ENCODE peak calls at places on chromosomes 11 and 22, in four cellular contexts. H, B, Z and I are unnamed samples.

GRCh38 chr11:76782526-76783293 is 446 bp upstream of the TSKU start:
- DNase-seq in H (peak; percentile 99), B (peak; percentile 70), Z (peak; percentile 94), I (peak; percentile 94)

GRCh38 chr11:20966489-20966888 is 297.1 kb downstream of the NELL1 start:
- DNase-seq in H (no peak), B (no peak), Z (no peak), I (no peak)

GRCh38 chr22:27462190-27462589 is 339.4 kb downstream of the MN1 start:
- DNase-seq in H (no peak), B (no peak), Z (peak; percentile 28), I (no peak)

GRCh38 chr22:50088096-50088495 is 1.7 kb upstream of the MOV10L1 start:
- DNase-seq in H (no peak), B (no peak), Z (no peak), I (no peak)

GRCh38 chr22:38490915-38491314 is 15.2 kb downstream of the DDX17 start:
- DNase-seq in H (peak; percentile 94), B (no peak), Z (peak; percentile 62), I (peak; percentile 70)

GRCh38 chr22:27238935-27239510 is 562.5 kb downstream of the MN1 start:
- DNase-seq in H (peak; percentile 99), B (peak; percentile 68), Z (peak; percentile 99), I (peak; percentile 97)

GRCh38 chr11:64103377-64103985 is 62.4 kb downstream of the MACROD1 start:
- DNase-seq in H (no peak), B (no peak), Z (no peak), I (no peak)

GRCh38 chr11:2951235-2952110 is 22.3 kb upstream of the PHLDA2 start:
- DNase-seq in H (peak; percentile 71), B (no peak), Z (peak; percentile 28), I (peak; percentile 34)

GRCh38 chr11:94007426-94007825 is 13.7 kb upstream of the HEPHL1 start:
- DNase-seq in H (no peak), B (no peak), Z (no peak), I (no peak)

GRCh38 chr22:35102663-35103062 is 36.7 kb downstream of the ISX start:
- DNase-seq in H (peak; percentile 11), B (no peak), Z (no peak), I (peak; percentile 1)

GRCh38 chr22:50302564-50302963 is 4.9 kb downstream of the PLXNB2 start:
- DNase-seq in H (no peak), B (no peak), Z (no peak), I (no peak)

GRCh38 chr11:94295534-94295933 is 8.8 kb upstream of the IZUMO1R start:
- DNase-seq in H (no peak), B (no peak), Z (peak; percentile 11), I (no peak)

GRCh38 chr22:42368379-42369249 is 63.6 kb downstream of the NFAM1 start:
- DNase-seq in H (no peak), B (no peak), Z (no peak), I (no peak)

GRCh38 chr11:106152013-106152412 is 74.6 kb downstream of the AASDHPPT start:
- DNase-seq in H (peak; percentile 42), B (peak; percentile 9), Z (peak; percentile 28), I (peak; percentile 30)

GRCh38 chr11:120065176-120065575 is 72.7 kb downstream of the TRIM29 start:
- DNase-seq in H (no peak), B (no peak), Z (no peak), I (no peak)

GRCh38 chr11:1283091-1283511 is 26.3 kb downstream of the TOLLIP start:
- DNase-seq in H (no peak), B (no peak), Z (no peak), I (no peak)

GRCh38 chr22:46432164-46433068 is 96.9 kb downstream of the TRMU start:
- DNase-seq in H (peak; percentile 13), B (no peak), Z (peak; percentile 11), I (no peak)

GRCh38 chr11:76810151-76810853 is 27.1 kb downstream of the TSKU start:
- DNase-seq in H (peak; percentile 60), B (no peak), Z (peak; percentile 61), I (peak; percentile 60)

GRCh38 chr11:19774817-19775600 is 62.4 kb downstream of the NAV2 start:
- DNase-seq in H (no peak), B (no peak), Z (no peak), I (no peak)

GRCh38 chr11:69644962-69645675 is 4.2 kb downstream of the CCND1 start:
- DNase-seq in H (no peak), B (no peak), Z (no peak), I (peak; percentile 18)

GRCh38 chr11:78594814-78595213 is 20.1 kb upstream of the NARS2 start:
- DNase-seq in H (no peak), B (no peak), Z (no peak), I (no peak)

GRCh38 chr11:120712862-120713770 is 201.6 kb downstream of the GRIK4 start:
- DNase-seq in H (no peak), B (no peak), Z (no peak), I (no peak)

GRCh38 chr11:7520981-7521487 is 7.2 kb downstream of the PPFIBP2 start:
- DNase-seq in H (no peak), B (no peak), Z (no peak), I (no peak)

GRCh38 chr22:17678817-17679385 is 40.3 kb downstream of the BCL2L13 start:
- DNase-seq in H (no peak), B (no peak), Z (peak; percentile 10), I (no peak)

GRCh38 chr22:44086759-44087158 is 62.7 kb downstream of the PARVB start:
- DNase-seq in H (no peak), B (no peak), Z (no peak), I (no peak)

GRCh38 chr22:43257549-43257948 is 70.6 kb upstream of the TTLL12 start:
- DNase-seq in H (peak; percentile 13), B (no peak), Z (no peak), I (no peak)

GRCh38 chr11:105891685-105892084 is 130.4 kb downstream of the MSANTD4 start:
- DNase-seq in H (no peak), B (no peak), Z (no peak), I (no peak)

GRCh38 chr22:18121436-18122253 is 11.0 kb downstream of the TUBA8 start:
- DNase-seq in H (no peak), B (no peak), Z (no peak), I (no peak)

GRCh38 chr22:21902296-21903087 is 35.0 kb upstream of the MAPK1 start:
- DNase-seq in H (no peak), B (no peak), Z (no peak), I (no peak)

GRCh38 chr11:133058501-133058900 is 473.8 kb downstream of the OPCML start:
- DNase-seq in H (no peak), B (no peak), Z (no peak), I (no peak)
- TF ChIP-seq CTCF in H (no peak), B (no peak), Z (no peak), I (no peak)

GRCh38 chr11:124758355-124759267 is 3.5 kb downstream of the ESAM start:
- DNase-seq in H (peak; percentile 69), B (no peak), Z (peak; percentile 52), I (peak; percentile 70)

GRCh38 chr11:124759268-124760204 is 2.6 kb downstream of the ESAM start:
- DNase-seq in H (no peak), B (no peak), Z (no peak), I (peak; percentile 63)

GRCh38 chr11:124760806-124761205 is 1.3 kb downstream of the ESAM start:
- DNase-seq in H (no peak), B (no peak), Z (no peak), I (no peak)

GRCh38 chr11:124761301-124762021 is 629 bp downstream of the ESAM start:
- DNase-seq in H (no peak), B (no peak), Z (no peak), I (no peak)

GRCh38 chr11:124760205-124760652 is 1.9 kb downstream of the ESAM start:
- DNase-seq in H (no peak), B (no peak), Z (no peak), I (no peak)
- H3K4me3 ChIP-seq in H (no peak overlapping the region), B (no peak overlapping the region), Z (no peak overlapping the region), I (no peak overlapping the region)

GRCh38 chr11:124109377-124109776 is 5.9 kb upstream of the VWA5A start:
- DNase-seq in H (no peak), B (no peak), Z (no peak), I (no peak)

GRCh38 chr11:124113890-124114289 is 1.4 kb upstream of the VWA5A start:
- DNase-seq in H (peak; percentile 68), B (no peak), Z (peak; percentile 7), I (peak; percentile 21)

DNA sequence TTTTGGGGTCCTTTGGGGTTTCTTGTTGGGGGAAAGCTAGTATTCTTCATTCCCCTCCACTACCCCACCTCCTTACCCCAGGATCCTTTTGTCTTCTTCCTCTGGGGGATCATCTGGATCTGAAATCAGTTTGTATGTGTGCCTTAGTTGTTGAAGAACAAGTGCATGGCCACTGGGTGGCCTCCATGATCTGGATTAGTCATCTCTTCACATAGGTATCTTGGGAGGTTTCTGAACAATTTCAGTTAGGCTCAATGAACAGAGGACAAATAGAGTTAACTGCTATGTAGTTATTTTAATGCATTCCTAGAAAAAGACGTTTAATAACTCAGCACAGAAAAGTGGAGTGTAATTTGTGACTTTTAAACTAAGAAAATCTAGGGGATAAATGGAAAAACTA is 7.1 kb upstream of the VWA5A start:
- DNase-seq in H (peak; percentile 80), B (no peak), Z (peak; percentile 47), I (peak; percentile 39)
- TF ChIP-seq CTCF in H (peak; percentile 71), B (peak; percentile 34), Z (peak; percentile 37), I (peak; percentile 49)

DNA sequence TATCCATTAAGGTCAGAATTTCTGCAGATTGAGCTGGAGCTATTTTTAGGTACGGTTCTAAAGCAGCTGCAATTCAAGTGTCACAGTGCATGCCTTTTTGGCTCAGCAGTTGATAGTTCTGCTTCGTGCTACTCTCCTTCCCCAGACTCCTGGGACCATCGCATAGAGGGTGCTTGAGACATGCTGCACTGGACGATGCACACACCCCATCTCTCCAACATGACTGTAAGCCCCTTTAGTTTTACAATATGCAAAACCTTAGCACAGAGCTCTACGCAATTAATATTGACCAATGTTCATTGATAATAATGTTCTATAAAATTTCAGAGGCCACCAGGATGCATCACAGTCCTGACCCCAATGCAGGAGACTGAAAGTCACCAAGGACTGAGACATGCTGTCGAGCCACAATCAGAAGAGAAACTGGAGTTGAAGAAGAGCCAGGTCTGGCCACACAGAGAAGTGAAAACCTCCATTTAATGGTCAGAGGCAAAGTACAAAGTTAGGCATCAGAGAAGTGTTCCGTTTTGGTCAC is 120.9 kb upstream of the ZC3H12C start:
- DNase-seq in H (peak; percentile 55), B (no peak), Z (no peak), I (peak; percentile 17)
- H3K4me3 ChIP-seq in H (no peak overlapping the region), B (no peak overlapping the region), Z (no peak overlapping the region), I (no peak overlapping the region)

GRCh38 chr11:62237499-62237898 is 4.5 kb upstream of the SCGB1D2 start:
- DNase-seq in H (no peak), B (no peak), Z (no peak), I (no peak)
- TF ChIP-seq CTCF in H (no peak), B (no peak), Z (no peak), I (no peak)